ENCODE peak calls at places on chromosomes 1 and 21, in four cellular contexts. One of them, this sample, is unnamed.

GRCh38 chr21:45623436-45623835 is 20.1 kb upstream of the PCBP3 start:
- DNase-seq in aorta: no peak
- DNase-seq in T47D: no peak
- DNase-seq in fibroblast of the conjunctiva: no peak
- DNase-seq in this sample: no peak

GRCh38 chr1:78607334-78607927 is 12.8 kb upstream of the IFI44L start:
- DNase-seq in aorta: no peak
- DNase-seq in T47D: no peak
- DNase-seq in fibroblast of the conjunctiva: peak; percentile 24
- DNase-seq in this sample: no peak

GRCh38 chr1:12171206-12172041 is 4.6 kb downstream of the TNFRSF1B start:
- DNase-seq in aorta: no peak
- DNase-seq in T47D: no peak
- DNase-seq in fibroblast of the conjunctiva: no peak
- DNase-seq in this sample: no peak

GRCh38 chr1:10793129-10793651 is 3.3 kb downstream of the CASZ1 start:
- DNase-seq in aorta: no peak
- DNase-seq in T47D: no peak
- DNase-seq in fibroblast of the conjunctiva: no peak
- DNase-seq in this sample: no peak

GRCh38 chr1:81708239-81708638 is 92.5 kb upstream of the ADGRL2 start:
- DNase-seq in aorta: no peak
- DNase-seq in T47D: no peak
- DNase-seq in fibroblast of the conjunctiva: no peak
- DNase-seq in this sample: no peak

GRCh38 chr1:4003846-4004505 is 103.9 kb upstream of the C1orf174 start:
- DNase-seq in aorta: no peak
- DNase-seq in T47D: no peak
- DNase-seq in fibroblast of the conjunctiva: no peak
- DNase-seq in this sample: no peak

GRCh38 chr1:165933446-165934170 is 106.2 kb downstream of the UCK2 start:
- DNase-seq in aorta: no peak
- DNase-seq in T47D: no peak
- DNase-seq in fibroblast of the conjunctiva: no peak
- DNase-seq in this sample: no peak

GRCh38 chr21:38340131-38340530 is 83.3 kb downstream of the KCNJ15 start:
- DNase-seq in aorta: no peak
- DNase-seq in T47D: no peak
- DNase-seq in fibroblast of the conjunctiva: no peak
- DNase-seq in this sample: no peak

GRCh38 chr1:119605686-119606085 is 42.4 kb downstream of the ZNF697 start:
- DNase-seq in aorta: no peak
- DNase-seq in T47D: no peak
- DNase-seq in fibroblast of the conjunctiva: no peak
- DNase-seq in this sample: no peak

GRCh38 chr21:33866851-33867250 is 48.8 kb downstream of the ATP5PO start:
- DNase-seq in aorta: no peak
- DNase-seq in T47D: no peak
- DNase-seq in fibroblast of the conjunctiva: no peak
- DNase-seq in this sample: no peak

GRCh38 chr21:32653326-32653901 is 41.2 kb upstream of the CFAP298 start:
- DNase-seq in aorta: no peak
- DNase-seq in T47D: peak; percentile 45
- DNase-seq in fibroblast of the conjunctiva: no peak
- DNase-seq in this sample: no peak

GRCh38 chr1:203861379-203862184 is at the start of gene SNRPE:
- DNase-seq in aorta: peak; percentile 98
- DNase-seq in T47D: peak; percentile 78
- DNase-seq in fibroblast of the conjunctiva: peak; percentile 97
- DNase-seq in this sample: peak; percentile 92

GRCh38 chr1:89365206-89365605 is 1.3 kb downstream of the GBP6 start:
- DNase-seq in aorta: no peak
- DNase-seq in T47D: no peak
- DNase-seq in fibroblast of the conjunctiva: no peak
- DNase-seq in this sample: no peak

GRCh38 chr21:42740405-42740909 is 87.0 kb downstream of the PDE9A start:
- DNase-seq in aorta: no peak
- DNase-seq in T47D: no peak
- DNase-seq in fibroblast of the conjunctiva: no peak
- DNase-seq in this sample: no peak

GRCh38 chr1:229972600-229973296 is 94.3 kb upstream of the GALNT2 start:
- DNase-seq in aorta: no peak
- DNase-seq in T47D: no peak
- DNase-seq in fibroblast of the conjunctiva: no peak
- DNase-seq in this sample: no peak

GRCh38 chr1:95311006-95311405 is 77.0 kb downstream of the RWDD3 start:
- DNase-seq in aorta: no peak
- DNase-seq in T47D: no peak
- DNase-seq in fibroblast of the conjunctiva: no peak
- DNase-seq in this sample: no peak

GRCh38 chr1:183087001-183087400 is 63.8 kb downstream of the LAMC1 start:
- DNase-seq in aorta: no peak
- DNase-seq in T47D: no peak
- DNase-seq in fibroblast of the conjunctiva: no peak
- DNase-seq in this sample: no peak

GRCh38 chr1:50368179-50369007 is 54.9 kb downstream of the DMRTA2 start:
- DNase-seq in aorta: no peak
- DNase-seq in T47D: peak; percentile 18
- DNase-seq in fibroblast of the conjunctiva: no peak
- DNase-seq in this sample: no peak

GRCh38 chr1:116820362-116820761 is 66.1 kb downstream of the CD2 start:
- DNase-seq in aorta: no peak
- DNase-seq in T47D: no peak
- DNase-seq in fibroblast of the conjunctiva: no peak
- DNase-seq in this sample: no peak

GRCh38 chr1:38941527-38942019 is at the start of gene RHBDL2:
- DNase-seq in aorta: peak; percentile 67
- DNase-seq in T47D: peak; percentile 70
- DNase-seq in fibroblast of the conjunctiva: no peak
- DNase-seq in this sample: no peak

GRCh38 chr1:24920155-24920925 is 9.7 kb downstream of the RUNX3 start:
- DNase-seq in aorta: peak; percentile 73
- DNase-seq in T47D: no peak
- DNase-seq in fibroblast of the conjunctiva: no peak
- DNase-seq in this sample: no peak

GRCh38 chr1:84619383-84620093 is 45.3 kb upstream of the CTBS start:
- DNase-seq in aorta: no peak
- DNase-seq in T47D: no peak
- DNase-seq in fibroblast of the conjunctiva: peak; percentile 43
- DNase-seq in this sample: peak; percentile 58

GRCh38 chr1:226630592-226630991 is 82.0 kb downstream of the STUM start:
- DNase-seq in aorta: no peak
- DNase-seq in T47D: no peak
- DNase-seq in fibroblast of the conjunctiva: no peak
- DNase-seq in this sample: no peak

GRCh38 chr1:196955926-196956325 is 12.4 kb downstream of the CFHR2 start:
- DNase-seq in aorta: no peak
- DNase-seq in T47D: no peak
- DNase-seq in fibroblast of the conjunctiva: no peak
- DNase-seq in this sample: no peak

GRCh38 chr21:46661211-46661625 is 25.7 kb downstream of the PRMT2 start:
- DNase-seq in aorta: peak; percentile 69
- DNase-seq in T47D: no peak
- DNase-seq in fibroblast of the conjunctiva: peak; percentile 63
- DNase-seq in this sample: no peak

GRCh38 chr1:108560143-108560429 is 186 bp downstream of the EEIG2 start:
- DNase-seq in aorta: no peak
- DNase-seq in T47D: peak; percentile 22
- DNase-seq in fibroblast of the conjunctiva: no peak
- DNase-seq in this sample: peak; percentile 33

GRCh38 chr1:90730247-90731022 is 13.3 kb upstream of the BARHL2 start:
- DNase-seq in aorta: no peak
- DNase-seq in T47D: no peak
- DNase-seq in fibroblast of the conjunctiva: no peak
- DNase-seq in this sample: no peak

GRCh38 chr1:222618001-222618879 is at the start of gene MIA3:
- DNase-seq in aorta: peak; percentile 89
- DNase-seq in T47D: peak; percentile 86
- DNase-seq in fibroblast of the conjunctiva: no peak
- DNase-seq in this sample: peak; percentile 74

GRCh38 chr1:62784509-62785365 is 805 bp downstream of the ATG4C start:
- DNase-seq in aorta: no peak
- DNase-seq in T47D: peak; percentile 4
- DNase-seq in fibroblast of the conjunctiva: no peak
- DNase-seq in this sample: no peak

GRCh38 chr21:42193131-42193671 is 25.7 kb upstream of the ABCG1 start:
- DNase-seq in aorta: no peak
- DNase-seq in T47D: no peak
- DNase-seq in fibroblast of the conjunctiva: no peak
- DNase-seq in this sample: no peak

This sample was measured in amniotic stem cell.